ENCODE peak calls at places on chromosomes 13 and 19, in ten cellular contexts. One of them, this sample, is unnamed. For H3K4me1, the result is how much of the 10 kb centered on the place peaks cover.

GRCh38 chr19:35027851-35028599 is 2.2 kb upstream of the SCN1B start:
- DNase-seq in mucosa of descending colon: no peak
- DNase-seq in left lung: no peak
- DNase-seq in right atrium auricular region: no peak
- DNase-seq in PC-3: peak
- DNase-seq in heart right ventricle: no peak
- DNase-seq in transverse colon: no peak
- DNase-seq in ovary: no peak
- DNase-seq in thoracic aorta: no peak
- DNase-seq in psoas muscle: peak
- DNase-seq in this sample: no peak

GRCh38 chr13:26967119-26968038 is 204.2 kb downstream of the USP12 start:
- DNase-seq in mucosa of descending colon: no peak
- DNase-seq in left lung: peak
- DNase-seq in right atrium auricular region: peak
- DNase-seq in PC-3: no peak
- DNase-seq in heart right ventricle: peak
- DNase-seq in transverse colon: no peak
- DNase-seq in ovary: peak
- DNase-seq in thoracic aorta: no peak
- DNase-seq in psoas muscle: no peak
- DNase-seq in this sample: peak

GRCh38 chr19:4504297-4504701 is 14.0 kb downstream of the PLIN4 start:
- DNase-seq in mucosa of descending colon: no peak
- DNase-seq in left lung: no peak
- DNase-seq in right atrium auricular region: no peak
- DNase-seq in PC-3: no peak
- DNase-seq in heart right ventricle: no peak
- DNase-seq in transverse colon: no peak
- DNase-seq in ovary: peak
- DNase-seq in thoracic aorta: no peak
- DNase-seq in psoas muscle: no peak
- DNase-seq in this sample: no peak

GRCh38 chr13:86946734-86947133 is 724.4 kb upstream of the SLITRK5 start:
- DNase-seq in mucosa of descending colon: no peak
- DNase-seq in left lung: no peak
- DNase-seq in right atrium auricular region: no peak
- DNase-seq in PC-3: no peak
- DNase-seq in heart right ventricle: no peak
- DNase-seq in transverse colon: no peak
- DNase-seq in ovary: no peak
- DNase-seq in thoracic aorta: no peak
- DNase-seq in psoas muscle: no peak
- DNase-seq in this sample: no peak

GRCh38 chr19:46218160-46218559 is 11.4 kb upstream of the IGFL1 start:
- DNase-seq in mucosa of descending colon: no peak
- DNase-seq in left lung: no peak
- DNase-seq in right atrium auricular region: no peak
- DNase-seq in PC-3: peak
- DNase-seq in heart right ventricle: no peak
- DNase-seq in transverse colon: no peak
- DNase-seq in ovary: peak
- DNase-seq in thoracic aorta: no peak
- DNase-seq in psoas muscle: no peak
- DNase-seq in this sample: peak

GRCh38 chr13:33487575-33488243 is 202.2 kb upstream of the STARD13 start:
- DNase-seq in mucosa of descending colon: no peak
- DNase-seq in left lung: no peak
- DNase-seq in right atrium auricular region: no peak
- DNase-seq in PC-3: peak
- DNase-seq in heart right ventricle: no peak
- DNase-seq in transverse colon: no peak
- DNase-seq in ovary: no peak
- DNase-seq in thoracic aorta: no peak
- DNase-seq in psoas muscle: no peak
- DNase-seq in this sample: no peak

GRCh38 chr13:75372517-75372916 is 109.5 kb downstream of the TBC1D4 start:
- DNase-seq in mucosa of descending colon: no peak
- DNase-seq in left lung: no peak
- DNase-seq in right atrium auricular region: no peak
- DNase-seq in PC-3: peak
- DNase-seq in heart right ventricle: no peak
- DNase-seq in transverse colon: no peak
- DNase-seq in ovary: no peak
- DNase-seq in thoracic aorta: no peak
- DNase-seq in psoas muscle: no peak
- DNase-seq in this sample: no peak

GRCh38 chr19:57191141-57192063 is at the start of gene ZNF264:
- DNase-seq in mucosa of descending colon: peak
- DNase-seq in left lung: peak
- DNase-seq in right atrium auricular region: peak
- DNase-seq in PC-3: peak
- DNase-seq in heart right ventricle: peak
- DNase-seq in transverse colon: peak
- DNase-seq in ovary: peak
- DNase-seq in thoracic aorta: peak
- DNase-seq in psoas muscle: peak
- DNase-seq in this sample: peak

GRCh38 chr19:46159893-46160775 is 12.1 kb downstream of the IGFL2 start:
- DNase-seq in mucosa of descending colon: no peak
- DNase-seq in left lung: no peak
- DNase-seq in right atrium auricular region: no peak
- DNase-seq in PC-3: no peak
- DNase-seq in heart right ventricle: no peak
- DNase-seq in transverse colon: no peak
- DNase-seq in ovary: no peak
- DNase-seq in thoracic aorta: no peak
- DNase-seq in psoas muscle: no peak
- DNase-seq in this sample: no peak

GRCh38 chr13:85137516-85137915 is 661.7 kb downstream of the SLITRK6 start:
- DNase-seq in mucosa of descending colon: no peak
- DNase-seq in left lung: no peak
- DNase-seq in right atrium auricular region: no peak
- DNase-seq in PC-3: no peak
- DNase-seq in heart right ventricle: no peak
- DNase-seq in transverse colon: no peak
- DNase-seq in ovary: no peak
- DNase-seq in thoracic aorta: no peak
- DNase-seq in psoas muscle: no peak
- DNase-seq in this sample: no peak

DNA sequence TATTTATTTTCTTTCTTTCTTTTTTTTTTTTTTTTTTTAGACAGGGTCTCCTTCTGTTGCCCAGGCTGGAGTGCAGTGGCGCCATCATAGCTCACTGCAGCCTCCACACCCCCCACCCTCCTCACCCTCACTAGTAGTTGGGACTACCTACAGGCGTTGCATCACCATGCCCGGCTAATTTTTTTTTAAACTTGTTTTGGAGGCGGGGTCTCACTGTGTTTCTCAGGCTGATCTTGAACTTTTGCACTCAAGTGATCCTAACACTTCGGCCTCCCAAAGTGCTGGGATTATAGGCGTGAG is 33.6 kb downstream of the GJA3 start:
- DNase-seq in mucosa of descending colon: no peak
- DNase-seq in left lung: no peak
- DNase-seq in right atrium auricular region: no peak
- DNase-seq in PC-3: no peak
- DNase-seq in heart right ventricle: no peak
- DNase-seq in transverse colon: no peak
- DNase-seq in ovary: no peak
- DNase-seq in thoracic aorta: no peak
- DNase-seq in psoas muscle: no peak
- DNase-seq in this sample: no peak
- H3K4me3 ChIP-seq in mucosa of descending colon: no peak
- H3K4me3 ChIP-seq in left lung: peak
- H3K4me3 ChIP-seq in right atrium auricular region: peak
- H3K4me3 ChIP-seq in PC-3: peak
- H3K4me3 ChIP-seq in heart right ventricle: peak
- H3K4me3 ChIP-seq in transverse colon: peak
- H3K4me3 ChIP-seq in ovary: peak
- H3K4me3 ChIP-seq in thoracic aorta: peak
- H3K4me3 ChIP-seq in psoas muscle: peak
- H3K4me3 ChIP-seq in this sample: no peak

GRCh38 chr19:55146078-55146647 is 2.8 kb downstream of the TNNT1 start:
- DNase-seq in mucosa of descending colon: no peak
- DNase-seq in left lung: no peak
- DNase-seq in right atrium auricular region: no peak
- DNase-seq in PC-3: peak
- DNase-seq in heart right ventricle: no peak
- DNase-seq in transverse colon: no peak
- DNase-seq in ovary: no peak
- DNase-seq in thoracic aorta: no peak
- DNase-seq in psoas muscle: no peak
- DNase-seq in this sample: no peak

GRCh38 chr19:55146648-55147218 is 2.3 kb downstream of the TNNT1 start:
- DNase-seq in mucosa of descending colon: no peak
- DNase-seq in left lung: no peak
- DNase-seq in right atrium auricular region: no peak
- DNase-seq in PC-3: peak
- DNase-seq in heart right ventricle: no peak
- DNase-seq in transverse colon: no peak
- DNase-seq in ovary: no peak
- DNase-seq in thoracic aorta: no peak
- DNase-seq in psoas muscle: no peak
- DNase-seq in this sample: no peak

GRCh38 chr19:55145241-55145640 is 3.8 kb downstream of the TNNT1 start:
- DNase-seq in mucosa of descending colon: no peak
- DNase-seq in left lung: no peak
- DNase-seq in right atrium auricular region: no peak
- DNase-seq in PC-3: no peak
- DNase-seq in heart right ventricle: no peak
- DNase-seq in transverse colon: no peak
- DNase-seq in ovary: no peak
- DNase-seq in thoracic aorta: no peak
- DNase-seq in psoas muscle: no peak
- DNase-seq in this sample: no peak

GRCh38 chr19:55149078-55150003 is at the start of gene TNNT1:
- DNase-seq in mucosa of descending colon: no peak
- DNase-seq in left lung: no peak
- DNase-seq in right atrium auricular region: no peak
- DNase-seq in PC-3: peak
- DNase-seq in heart right ventricle: no peak
- DNase-seq in transverse colon: no peak
- DNase-seq in ovary: no peak
- DNase-seq in thoracic aorta: no peak
- DNase-seq in psoas muscle: peak
- DNase-seq in this sample: no peak

DNA sequence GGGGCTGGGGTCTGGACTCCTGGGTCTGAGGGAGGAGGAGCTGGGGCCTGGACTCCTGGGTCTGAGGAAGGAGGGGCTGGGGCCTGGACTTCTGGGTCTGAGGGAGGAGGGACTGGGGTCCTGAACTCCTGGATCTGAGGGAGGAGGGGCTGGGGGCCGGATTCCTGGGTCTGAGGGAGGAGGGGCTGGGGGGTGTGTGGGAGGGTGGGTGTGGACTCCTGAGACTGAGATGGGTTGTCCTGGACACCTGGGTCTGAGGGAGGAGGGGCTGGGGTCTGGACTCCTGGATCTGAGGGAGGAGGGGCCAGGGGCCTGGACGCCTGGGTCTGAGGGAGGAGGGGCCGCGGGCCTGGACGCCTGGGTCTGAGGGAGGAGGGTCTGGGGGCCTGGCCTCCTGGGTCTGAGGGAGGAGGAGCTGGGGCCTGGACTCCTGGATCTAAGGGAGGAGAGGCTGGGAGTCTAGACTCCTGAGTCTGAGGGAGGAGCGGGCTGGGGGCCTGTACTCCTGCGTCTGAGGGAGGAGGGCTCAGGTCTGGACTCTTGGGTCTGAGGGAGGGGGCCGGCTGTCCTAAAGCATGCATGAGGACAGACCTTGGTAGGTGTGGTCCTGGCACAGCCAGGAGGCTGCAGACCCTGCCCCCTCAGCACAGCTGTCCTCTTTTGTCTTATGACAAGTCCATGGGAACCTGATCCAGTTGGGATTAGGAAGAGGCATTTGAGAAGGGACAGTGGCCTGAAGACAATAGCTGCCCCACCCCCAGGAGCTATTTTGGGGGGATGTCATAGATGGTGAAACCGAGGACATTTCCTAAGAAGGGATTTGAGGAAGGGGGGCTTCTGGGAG is 1.4 kb downstream of the TNNT1 start:
- DNase-seq in mucosa of descending colon: no peak
- DNase-seq in left lung: no peak
- DNase-seq in right atrium auricular region: no peak
- DNase-seq in PC-3: peak
- DNase-seq in heart right ventricle: no peak
- DNase-seq in transverse colon: no peak
- DNase-seq in ovary: no peak
- DNase-seq in thoracic aorta: no peak
- DNase-seq in psoas muscle: peak
- DNase-seq in this sample: no peak
- H3K4me1 ChIP-seq in mucosa of descending colon: under half
- H3K4me1 ChIP-seq in left lung: under half
- H3K4me1 ChIP-seq in right atrium auricular region: under half
- H3K4me1 ChIP-seq in PC-3: under half
- H3K4me1 ChIP-seq in heart right ventricle: under half
- H3K4me1 ChIP-seq in transverse colon: under half
- H3K4me1 ChIP-seq in ovary: under half
- H3K4me1 ChIP-seq in thoracic aorta: under half
- H3K4me1 ChIP-seq in psoas muscle: under half
- H3K4me1 ChIP-seq in this sample: under half

DNA sequence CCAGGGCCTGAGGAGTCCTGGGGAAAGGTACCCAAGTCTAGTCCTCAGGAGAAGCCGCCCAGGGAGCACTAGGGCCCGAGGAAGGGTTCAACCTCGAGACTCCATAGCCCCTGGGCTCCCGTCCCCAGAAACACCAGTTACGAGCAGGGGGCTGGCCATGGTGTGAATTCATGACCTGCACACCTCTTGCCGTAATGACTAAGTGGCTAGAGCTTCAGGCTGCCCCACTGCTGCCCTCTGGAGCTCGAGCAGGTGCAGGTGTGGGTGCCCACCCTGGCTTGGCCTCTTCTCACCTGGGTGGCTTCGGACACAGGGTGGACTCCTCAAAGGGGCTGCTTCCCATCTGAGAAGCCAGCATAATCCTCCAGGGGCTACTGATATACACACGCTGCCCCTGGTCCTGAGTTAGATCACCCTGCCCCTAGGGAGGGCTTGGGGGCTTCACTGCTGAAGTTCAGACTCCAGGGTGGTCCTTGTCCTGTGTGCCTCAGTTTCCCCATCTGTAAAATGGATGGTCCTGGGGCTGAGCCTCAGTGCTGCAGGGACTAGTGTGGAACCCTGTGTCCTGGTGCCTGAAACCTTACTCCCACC is 13.6 kb downstream of the SPC24 start:
- DNase-seq in mucosa of descending colon: no peak
- DNase-seq in left lung: no peak
- DNase-seq in right atrium auricular region: no peak
- DNase-seq in PC-3: peak
- DNase-seq in heart right ventricle: no peak
- DNase-seq in transverse colon: no peak
- DNase-seq in ovary: peak
- DNase-seq in thoracic aorta: no peak
- DNase-seq in psoas muscle: no peak
- DNase-seq in this sample: no peak
- TF ChIP-seq CTCF in mucosa of descending colon: no peak
- TF ChIP-seq CTCF in left lung: no peak
- TF ChIP-seq CTCF in right atrium auricular region: no peak
- TF ChIP-seq CTCF in PC-3: peak
- TF ChIP-seq CTCF in heart right ventricle: no peak
- TF ChIP-seq CTCF in transverse colon: no peak
- TF ChIP-seq CTCF in ovary: no peak
- TF ChIP-seq CTCF in thoracic aorta: no peak
- TF ChIP-seq CTCF in psoas muscle: no peak
- TF ChIP-seq CTCF in this sample: no peak

GRCh38 chr13:22893149-22893548 is 287.6 kb upstream of the SGCG start:
- DNase-seq in mucosa of descending colon: no peak
- DNase-seq in left lung: no peak
- DNase-seq in right atrium auricular region: no peak
- DNase-seq in PC-3: no peak
- DNase-seq in heart right ventricle: no peak
- DNase-seq in transverse colon: no peak
- DNase-seq in ovary: no peak
- DNase-seq in thoracic aorta: no peak
- DNase-seq in psoas muscle: no peak
- DNase-seq in this sample: no peak
- H3K4me3 ChIP-seq in mucosa of descending colon: no peak
- H3K4me3 ChIP-seq in left lung: no peak
- H3K4me3 ChIP-seq in right atrium auricular region: no peak
- H3K4me3 ChIP-seq in PC-3: no peak
- H3K4me3 ChIP-seq in heart right ventricle: no peak
- H3K4me3 ChIP-seq in transverse colon: no peak
- H3K4me3 ChIP-seq in ovary: no peak
- H3K4me3 ChIP-seq in thoracic aorta: no peak
- H3K4me3 ChIP-seq in psoas muscle: no peak
- H3K4me3 ChIP-seq in this sample: no peak

This sample was measured in adrenal gland.